ENCODE peak calls at places on chromosomes 6 and 20, in eight cellular contexts. P is nucleus accumbens; Y is skeletal muscle cell; V is BE2C; X is stimulated activated naive B cell treated with anti-CD40 and anti-IgM and Interleukin-4, amounts not matched to agents 10 μg/mL and 1 μg/mL and 100 μg/mL, for 72 hours; Z is stimulated activated CD4-positive, alpha-beta T cell treated with anti-CD3 and anti-CD28 coated beads, Interleukin-15, amount 100 ng/mL, for 24 hours; S is A673; A is naive thymus-derived CD8-positive, alpha-beta T cell. R is an unnamed sample.

GRCh38 chr6:3367630-3368029 is 89.2 kb downstream of the SLC22A23 start:
- DNase-seq in A (no peak), S (no peak), Z (no peak), X (peak), V (no peak), Y (no peak), P (no peak), R (no peak)

GRCh38 chr6:138078491-138078890 is 28.7 kb downstream of the PERP start:
- DNase-seq in V (no peak), A (no peak), Y (no peak), Z (no peak), P (no peak), S (no peak), X (no peak), R (no peak)

GRCh38 chr20:49914310-49915117 is 815 bp downstream of the SPATA2 start:
- DNase-seq in Y (no peak), A (no peak), V (no peak), S (no peak), Z (no peak), P (no peak), X (no peak), R (no peak)

GRCh38 chr20:44020406-44021148 is 105.9 kb downstream of the TOX2 start:
- DNase-seq in S (no peak), P (no peak), A (no peak), Y (no peak), X (no peak), Z (no peak), V (peak), R (no peak)

GRCh38 chr20:49924247-49924646 is 8.9 kb upstream of the SPATA2 start:
- DNase-seq in S (no peak), V (no peak), X (no peak), A (no peak), P (no peak), Y (no peak), Z (no peak), R (no peak)

GRCh38 chr6:5634525-5634924 is 372.2 kb downstream of the NRN1 start:
- DNase-seq in V (no peak), Y (peak), X (no peak), A (no peak), P (no peak), S (no peak), Z (no peak), R (no peak)

GRCh38 chr6:160426146-160426545 is 78.0 kb downstream of the SLC22A3 start:
- DNase-seq in A (no peak), S (no peak), V (no peak), X (no peak), Y (no peak), P (no peak), Z (no peak), R (no peak)

GRCh38 chr6:170111816-170112582 is 178.9 kb downstream of the DLL1 start:
- DNase-seq in V (no peak), X (no peak), S (no peak), A (no peak), Z (no peak), Y (no peak), P (no peak), R (no peak)

GRCh38 chr20:12847862-12848261 is 160.9 kb upstream of the SPTLC3 start:
- DNase-seq in X (no peak), P (no peak), A (no peak), V (no peak), Y (no peak), S (peak), Z (no peak), R (peak)

GRCh38 chr20:63140683-63141433 is 75.1 kb downstream of the YTHDF1 start:
- DNase-seq in A (no peak), S (no peak), P (no peak), Z (no peak), Y (no peak), V (no peak), X (no peak), R (no peak)

GRCh38 chr6:66496659-66497058 is 789.6 kb upstream of the EYS start:
- DNase-seq in X (no peak), S (peak), V (peak), A (no peak), Z (no peak), P (no peak), Y (no peak), R (no peak)

GRCh38 chr20:14142964-14143627 is 147.8 kb downstream of the MACROD2 start:
- DNase-seq in S (no peak), P (no peak), V (no peak), Y (peak), X (no peak), Z (no peak), A (no peak), R (no peak)

GRCh38 chr6:126716826-126717514 is 377.1 kb downstream of the CENPW start:
- DNase-seq in A (no peak), Z (no peak), P (no peak), X (no peak), S (no peak), Y (no peak), V (no peak), R (peak)

GRCh38 chr20:54475334-54476287 is at the start of gene DOK5:
- DNase-seq in X (no peak), V (no peak), Y (no peak), A (no peak), Z (peak), S (peak), P (no peak), R (peak)

GRCh38 chr6:155303361-155303870 is 10.9 kb downstream of the TFB1M start:
- DNase-seq in P (no peak), A (no peak), Y (no peak), S (no peak), Z (no peak), V (no peak), X (no peak), R (no peak)

GRCh38 chr20:46151936-46152335 is 33.8 kb downstream of the CD40 start:
- DNase-seq in P (no peak), Y (no peak), Z (peak), V (no peak), A (no peak), S (no peak), X (no peak), R (peak)

GRCh38 chr6:147202516-147203310 is 1.5 kb upstream of the STXBP5 start:
- DNase-seq in X (peak), Y (peak), A (peak), P (peak), S (peak), V (peak), Z (peak), R (peak)

GRCh38 chr6:140043357-140043756 is 668.9 kb upstream of the CITED2 start:
- DNase-seq in A (no peak), V (no peak), Z (no peak), Y (peak), S (peak), X (no peak), P (no peak), R (no peak)

GRCh38 chr20:21238818-21239530 is 64.2 kb upstream of the XRN2 start:
- DNase-seq in A (no peak), Z (no peak), P (no peak), X (no peak), S (no peak), Y (no peak), V (no peak), R (no peak)

GRCh38 chr20:45283529-45284065 is 23.0 kb upstream of the RBPJL start:
- DNase-seq in P (no peak), S (no peak), V (no peak), Y (no peak), Z (no peak), X (no peak), A (no peak), R (no peak)

GRCh38 chr6:137291441-137291840 is 72.3 kb upstream of the IFNGR1 start:
- DNase-seq in Z (peak), S (peak), P (no peak), V (no peak), X (no peak), Y (peak), A (no peak), R (no peak)

GRCh38 chr20:17885544-17885943 is 83.0 kb downstream of the SNX5 start:
- DNase-seq in P (no peak), S (no peak), Z (no peak), Y (no peak), X (no peak), A (no peak), V (no peak), R (no peak)

GRCh38 chr6:41428995-41429417 is 93.6 kb downstream of the NCR2 start:
- DNase-seq in Z (peak), X (peak), S (no peak), V (no peak), Y (no peak), A (no peak), P (no peak), R (no peak)

GRCh38 chr20:57426156-57426769 is 35.1 kb downstream of the RBM38 start:
- DNase-seq in S (no peak), V (no peak), Z (no peak), Y (no peak), X (no peak), A (no peak), P (no peak), R (no peak)